ENCODE peak calls at places on chromosome 13, in six cellular contexts. D, K, S, N, E and T are unnamed samples. For H3K4me1 and H3K9me3, the result is how much of the 10 kb centered on the place peaks cover.

GRCh38 chr13:93270769-93271753 is 44.5 kb downstream of the GPC6 start:
- DNase-seq in E (no peak), D (no peak), S (no peak), K (no peak), N (peak), T (peak)

GRCh38 chr13:19862511-19863313 is 737 bp downstream of the ZMYM5 start:
- DNase-seq in N (peak), D (peak), S (peak), E (peak), K (peak), T (peak)

GRCh38 chr13:50676602-50677001 is 166.9 kb downstream of the DLEU7 start:
- DNase-seq in S (no peak), E (peak), N (peak), K (no peak), D (no peak), T (no peak)

GRCh38 chr13:32086366-32086765 is 54.8 kb downstream of the FRY start:
- DNase-seq in N (peak), D (no peak), K (no peak), S (no peak), E (no peak), T (peak)

GRCh38 chr13:42396501-42396900 is 124.5 kb downstream of the AKAP11 start:
- DNase-seq in E (no peak), N (no peak), S (no peak), D (no peak), K (no peak), T (no peak)

GRCh38 chr13:51995677-51996551 is 15.3 kb downstream of the ATP7B start:
- DNase-seq in S (no peak), N (no peak), D (no peak), K (peak), E (peak), T (peak)

GRCh38 chr13:112974125-112974524 is 5.1 kb downstream of the MCF2L start:
- DNase-seq in S (no peak), E (no peak), K (no peak), D (no peak), N (no peak), T (no peak)

GRCh38 chr13:33676700-33677048 is 141.3 kb upstream of the RFC3 start:
- DNase-seq in N (peak), K (peak), D (no peak), E (peak), S (peak), T (no peak)

GRCh38 chr13:104357174-104357573 is 1291.0 kb upstream of the SLC10A2 start:
- DNase-seq in N (no peak), D (no peak), S (no peak), K (no peak), E (no peak), T (no peak)

GRCh38 chr13:33235078-33235477 is 50.5 kb downstream of the STARD13 start:
- DNase-seq in S (no peak), E (no peak), D (no peak), K (no peak), N (peak), T (no peak)

GRCh38 chr13:42926555-42926954 is 65.5 kb downstream of the EPSTI1 start:
- DNase-seq in K (no peak), N (no peak), D (no peak), E (no peak), S (no peak), T (no peak)

GRCh38 chr13:37069597-37070103 is 10.2 kb upstream of the SUPT20H start:
- DNase-seq in D (no peak), E (no peak), K (no peak), N (no peak), S (no peak), T (no peak)

GRCh38 chr13:64453831-64454230 is 2776.3 kb downstream of the PCDH9 start:
- DNase-seq in K (no peak), N (peak), D (peak), S (no peak), E (no peak), T (no peak)

GRCh38 chr13:48500652-48501197 is 32.2 kb downstream of the RCBTB2 start:
- DNase-seq in S (no peak), N (peak), E (no peak), K (no peak), D (no peak), T (no peak)

GRCh38 chr13:32264407-32264806 is 50.8 kb downstream of the ZAR1L start:
- DNase-seq in N (peak), K (no peak), S (peak), E (peak), D (no peak), T (no peak)

GRCh38 chr13:99093997-99094396 is 106.7 kb upstream of the UBAC2 start:
- DNase-seq in S (no peak), K (peak), E (no peak), N (no peak), D (no peak), T (no peak)

GRCh38 chr13:35293579-35293978 is 182.9 kb downstream of the MAB21L1 start:
- DNase-seq in K (no peak), S (no peak), E (no peak), N (no peak), D (no peak), T (no peak)

GRCh38 chr13:51330741-51331140 is 8.8 kb upstream of the SERPINE3 start:
- DNase-seq in N (no peak), S (no peak), K (no peak), D (no peak), E (no peak), T (no peak)

GRCh38 chr13:27923794-27924528 is 4.2 kb downstream of the PDX1 start:
- DNase-seq in K (no peak), N (no peak), S (no peak), D (peak), E (no peak), T (no peak)

GRCh38 chr13:84050551-84050950 is 168.3 kb upstream of the SLITRK1 start:
- DNase-seq in N (no peak), K (no peak), D (no peak), S (no peak), E (no peak), T (no peak)

GRCh38 chr13:29427937-29428309 is 167.6 kb downstream of the SLC7A1 start:
- DNase-seq in D (no peak), E (no peak), K (no peak), N (no peak), S (no peak), T (no peak)
- H3K4me3 ChIP-seq in D (no peak), E (peak), K (peak), N (peak), S (peak), T (peak)

GRCh38 chr13:21040120-21040834 is 21.1 kb downstream of the LATS2 start:
- DNase-seq in E (no peak), D (no peak), S (no peak), K (no peak), N (no peak), T (no peak)

GRCh38 chr13:21037656-21038055 is 23.7 kb downstream of the LATS2 start:
- DNase-seq in S (no peak), K (no peak), E (no peak), N (no peak), D (no peak), T (no peak)

GRCh38 chr13:21043898-21044297 is 17.5 kb downstream of the LATS2 start:
- DNase-seq in K (no peak), N (peak), E (no peak), S (no peak), D (no peak), T (no peak)

GRCh38 chr13:21034602-21035190 is 26.7 kb downstream of the LATS2 start:
- DNase-seq in D (no peak), S (no peak), K (no peak), E (no peak), N (no peak), T (no peak)

DNA sequence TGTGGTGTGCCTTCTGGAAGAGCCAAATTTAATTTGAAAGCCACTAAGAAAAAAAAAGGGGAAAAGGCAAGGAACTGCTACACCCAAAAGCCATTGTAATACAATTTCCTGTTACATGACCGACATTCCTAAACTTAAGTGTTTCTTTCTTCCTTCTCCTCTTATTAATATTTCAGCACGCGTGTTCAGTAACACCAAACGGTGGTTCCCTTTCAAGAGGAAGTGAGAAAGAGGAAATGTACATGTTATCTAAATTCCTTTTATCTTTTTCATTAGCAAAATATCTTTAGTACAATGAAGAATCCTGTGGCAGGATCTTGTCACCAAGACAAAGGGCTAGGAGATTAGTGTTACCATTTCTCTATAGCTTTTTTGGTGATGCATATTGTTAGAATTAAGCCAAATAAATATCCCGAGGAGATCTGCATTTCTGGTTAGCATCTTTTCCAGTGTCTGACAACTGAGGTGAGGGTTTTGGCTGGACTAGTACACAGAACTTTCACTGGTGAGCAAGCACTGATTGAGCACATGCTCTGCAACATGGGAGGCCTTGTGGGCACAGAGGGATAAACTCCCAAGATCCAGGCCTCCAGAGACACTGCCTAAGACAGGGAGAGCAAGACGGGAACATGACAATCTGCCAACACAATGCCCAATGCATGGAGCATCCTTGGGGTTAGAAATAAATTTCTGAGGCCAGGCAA is 22.1 kb downstream of the LATS2 start:
- DNase-seq in D (no peak), S (no peak), N (no peak), E (no peak), K (no peak), T (peak)
- H3K4me1 ChIP-seq in D (under half), S (under half), N (under half), E (half or more), K (under half), T (under half)

GRCh38 chr13:109093988-109094387 is 464.6 kb downstream of the MYO16 start:
- DNase-seq in E (no peak), D (no peak), S (no peak), N (no peak), K (no peak), T (no peak)

GRCh38 chr13:109100705-109101104 is 471.3 kb downstream of the MYO16 start:
- DNase-seq in K (no peak), S (no peak), N (no peak), E (peak), D (no peak), T (no peak)

GRCh38 chr13:109096101-109096500 is 466.7 kb downstream of the MYO16 start:
- DNase-seq in N (no peak), S (no peak), K (no peak), D (no peak), E (no peak), T (no peak)

DNA sequence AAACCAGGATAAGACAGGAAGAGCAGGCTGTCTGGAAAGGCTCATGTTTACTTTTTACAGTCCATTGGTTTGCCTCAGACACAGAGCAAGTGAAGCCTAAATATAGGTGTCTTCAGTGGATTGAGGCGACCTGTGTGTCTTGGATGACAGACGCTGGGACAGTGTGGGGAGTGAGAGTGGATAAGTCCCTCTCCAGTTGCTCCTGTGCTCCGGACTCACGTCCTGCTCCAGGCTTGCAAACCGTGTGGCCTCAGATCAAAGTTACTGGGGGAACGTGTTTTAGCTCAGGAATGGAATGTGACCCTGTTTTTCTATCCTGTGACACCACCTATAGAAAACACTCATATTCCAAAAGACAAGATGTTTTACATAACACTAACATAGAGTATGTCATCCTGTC is 465.7 kb downstream of the MYO16 start:
- DNase-seq in D (no peak), N (no peak), K (no peak), S (no peak), E (no peak), T (no peak)
- H3K9me3 ChIP-seq in D (under half), N (under half), K (under half), S (under half), E (under half), T (under half)

DNA sequence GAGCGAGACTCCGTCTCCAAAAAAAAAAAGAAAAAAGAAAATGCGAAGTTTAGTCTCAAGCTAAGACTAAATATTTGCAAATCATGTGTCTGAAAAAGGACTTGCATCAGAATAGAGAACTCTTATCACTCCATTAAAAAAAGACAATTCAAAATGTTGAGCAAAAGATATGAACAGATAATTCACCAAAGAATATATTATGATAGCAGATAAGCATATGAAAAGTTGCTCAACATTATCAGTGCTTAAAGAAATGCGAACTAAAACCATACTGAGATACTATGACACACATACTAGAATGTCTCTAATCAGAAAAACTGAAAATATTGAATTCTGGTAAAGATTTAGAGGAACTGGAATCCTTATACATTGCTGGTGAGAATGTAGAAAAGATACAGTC is 38.7 kb upstream of the SACS start:
- DNase-seq in S (no peak), D (no peak), N (no peak), E (no peak), K (no peak), T (no peak)
- H3K4me3 ChIP-seq in S (no peak), D (no peak), N (no peak), E (no peak), K (no peak), T (no peak)

DNA sequence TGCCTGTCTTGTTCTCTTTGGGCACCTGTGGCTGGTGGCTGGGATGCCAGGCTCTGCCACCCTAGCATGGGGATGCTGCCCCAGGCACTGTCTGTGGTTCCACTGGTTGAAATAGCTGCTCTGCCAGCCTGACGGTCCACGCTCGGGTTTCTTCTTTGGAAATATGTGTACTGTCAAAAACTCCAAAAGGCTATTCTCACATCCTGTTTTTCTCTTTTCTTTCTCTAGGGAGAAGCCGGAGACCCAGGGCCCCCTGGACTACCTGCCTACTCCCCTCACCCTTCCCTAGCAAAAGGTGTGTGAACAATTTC is 115.0 kb downstream of the RAB20 start:
- DNase-seq in N (no peak), E (no peak), D (no peak), K (no peak), S (peak), T (no peak)
- H3K4me1 ChIP-seq in N (under half), E (under half), D (under half), K (under half), S (under half), T (under half)

DNA sequence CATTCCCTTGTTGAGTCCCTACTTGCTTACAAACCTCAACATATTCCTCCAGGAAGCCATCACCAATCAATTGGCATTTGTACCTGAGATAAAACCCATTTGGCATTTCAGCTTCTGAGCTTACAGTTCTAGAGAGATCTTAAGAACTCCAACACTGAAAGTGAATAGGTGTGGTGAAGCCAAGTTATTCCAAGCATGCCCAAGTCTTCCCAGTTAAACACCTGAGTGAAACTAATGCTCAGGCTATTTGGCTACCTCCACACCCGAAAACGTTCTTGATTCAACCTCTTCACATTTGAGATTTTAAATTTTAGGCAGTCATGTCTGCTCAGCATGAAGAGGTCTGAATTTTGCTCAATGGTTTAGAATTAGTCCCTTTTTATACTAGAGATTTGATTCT is 2.5 kb upstream of the SCEL start:
- DNase-seq in D (no peak), K (no peak), N (no peak), S (no peak), E (peak), T (no peak)
- H3K9me3 ChIP-seq in D (under half), K (under half), N (under half), S (under half), E (under half), T (under half)

GRCh38 chr13:102028198-102028597 is 373.6 kb downstream of the FGF14 start:
- DNase-seq in E (no peak), N (no peak), S (no peak), K (no peak), D (no peak), T (no peak)

GRCh38 chr13:102033719-102034446 is 368.0 kb downstream of the FGF14 start:
- DNase-seq in N (no peak), S (no peak), K (no peak), E (no peak), D (peak), T (no peak)

GRCh38 chr13:102035969-102036368 is 365.9 kb downstream of the FGF14 start:
- DNase-seq in D (no peak), S (no peak), E (no peak), N (no peak), K (no peak), T (no peak)

GRCh38 chr13:102028846-102029245 is 373.0 kb downstream of the FGF14 start:
- DNase-seq in S (no peak), E (no peak), K (no peak), N (no peak), D (no peak), T (no peak)

GRCh38 chr13:102033316-102033715 is 368.5 kb downstream of the FGF14 start:
- DNase-seq in K (no peak), S (no peak), E (no peak), N (no peak), D (no peak), T (no peak)
- H3K4me3 ChIP-seq in K (no peak), S (no peak), E (no peak), N (no peak), D (peak), T (no peak)

GRCh38 chr13:46168341-46168740 is 13.6 kb downstream of the LCP1 start:
- DNase-seq in N (no peak), D (no peak), S (no peak), K (peak), E (no peak), T (no peak)
- H3K4me1 ChIP-seq in N (under half), D (under half), S (under half), K (under half), E (under half), T (under half)

GRCh38 chr13:25982908-25983307 is 68.9 kb downstream of the SHISA2 start:
- DNase-seq in S (no peak), K (no peak), E (no peak), N (no peak), D (no peak), T (no peak)

GRCh38 chr13:25988655-25989054 is 63.2 kb downstream of the SHISA2 start:
- DNase-seq in D (no peak), K (no peak), S (no peak), E (no peak), N (no peak), T (no peak)

GRCh38 chr13:25992076-25992475 is 59.7 kb downstream of the SHISA2 start:
- DNase-seq in N (no peak), D (no peak), K (no peak), S (no peak), E (no peak), T (no peak)

GRCh38 chr13:25990801-25991200 is 61.0 kb downstream of the SHISA2 start:
- DNase-seq in N (no peak), D (no peak), K (no peak), E (no peak), S (no peak), T (no peak)

GRCh38 chr13:25987987-25988386 is 63.8 kb downstream of the SHISA2 start:
- DNase-seq in N (no peak), S (no peak), D (no peak), K (no peak), E (no peak), T (no peak)
- H3K9me3 ChIP-seq in N (under half), S (under half), D (under half), K (under half), E (under half), T (under half)

GRCh38 chr13:97426695-97427094 is 7.3 kb upstream of the RAP2A start:
- DNase-seq in E (no peak), K (no peak), D (no peak), N (no peak), S (no peak), T (no peak)

GRCh38 chr13:97432232-97432916 is 1.6 kb upstream of the RAP2A start:
- DNase-seq in D (no peak), S (no peak), K (no peak), E (no peak), N (no peak), T (no peak)

GRCh38 chr13:97431365-97431764 is 2.6 kb upstream of the RAP2A start:
- DNase-seq in N (no peak), D (no peak), K (no peak), E (no peak), S (no peak), T (no peak)

GRCh38 chr13:97430296-97430695 is 3.7 kb upstream of the RAP2A start:
- DNase-seq in K (no peak), E (no peak), D (no peak), N (no peak), S (no peak), T (no peak)

GRCh38 chr13:97429681-97430081 is 4.3 kb upstream of the RAP2A start:
- DNase-seq in S (no peak), K (no peak), E (no peak), D (no peak), N (peak), T (no peak)
- H3K4me3 ChIP-seq in S (no peak), K (no peak), E (no peak), D (no peak), N (peak), T (no peak)